ENCODE peak calls at places on chromosomes 16 and 17, in four cellular contexts. One of them, this sample, is unnamed. For H3K4me1, the result is how much of the 10 kb centered on the place peaks cover.

GRCh38 chr16:69833357-69833781 is 71.2 kb downstream of the WWP2 start:
- DNase-seq in CD8-positive, alpha-beta T cell: no peak
- DNase-seq in mammary epithelial cell: no peak
- DNase-seq in Peyer's patch: no peak
- DNase-seq in this sample: no peak

GRCh38 chr16:15807603-15808009 is 49.2 kb downstream of the MYH11 start:
- DNase-seq in CD8-positive, alpha-beta T cell: no peak
- DNase-seq in mammary epithelial cell: no peak
- DNase-seq in Peyer's patch: no peak
- DNase-seq in this sample: no peak

GRCh38 chr17:36869856-36870617 is 67.2 kb upstream of the LHX1 start:
- DNase-seq in CD8-positive, alpha-beta T cell: no peak
- DNase-seq in mammary epithelial cell: peak
- DNase-seq in Peyer's patch: peak
- DNase-seq in this sample: no peak

GRCh38 chr16:85286066-85286712 is 173.9 kb upstream of the CIBAR2 start:
- DNase-seq in CD8-positive, alpha-beta T cell: no peak
- DNase-seq in mammary epithelial cell: peak
- DNase-seq in Peyer's patch: no peak
- DNase-seq in this sample: no peak

GRCh38 chr17:17411692-17412091 is 65.1 kb upstream of the MED9 start:
- DNase-seq in CD8-positive, alpha-beta T cell: no peak
- DNase-seq in mammary epithelial cell: peak
- DNase-seq in Peyer's patch: no peak
- DNase-seq in this sample: peak

GRCh38 chr16:68244481-68244902 is 681 bp upstream of the PLA2G15 start:
- DNase-seq in CD8-positive, alpha-beta T cell: no peak
- DNase-seq in mammary epithelial cell: no peak
- DNase-seq in Peyer's patch: no peak
- DNase-seq in this sample: no peak

GRCh38 chr16:57612494-57612893 is 15.9 kb upstream of the ADGRG1 start:
- DNase-seq in CD8-positive, alpha-beta T cell: no peak
- DNase-seq in mammary epithelial cell: no peak
- DNase-seq in Peyer's patch: peak
- DNase-seq in this sample: no peak

GRCh38 chr17:82631544-82631943 is 16.7 kb downstream of the WDR45B start:
- DNase-seq in CD8-positive, alpha-beta T cell: no peak
- DNase-seq in mammary epithelial cell: no peak
- DNase-seq in Peyer's patch: no peak
- DNase-seq in this sample: no peak

GRCh38 chr17:37710344-37710886 is 34.4 kb downstream of the HNF1B start:
- DNase-seq in CD8-positive, alpha-beta T cell: no peak
- DNase-seq in mammary epithelial cell: no peak
- DNase-seq in Peyer's patch: peak
- DNase-seq in this sample: peak

GRCh38 chr16:50301626-50302471 is 35.5 kb downstream of the ADCY7 start:
- DNase-seq in CD8-positive, alpha-beta T cell: no peak
- DNase-seq in mammary epithelial cell: peak
- DNase-seq in Peyer's patch: peak
- DNase-seq in this sample: no peak

GRCh38 chr16:15765880-15766279 is 90.9 kb downstream of the MYH11 start:
- DNase-seq in CD8-positive, alpha-beta T cell: no peak
- DNase-seq in mammary epithelial cell: peak
- DNase-seq in Peyer's patch: no peak
- DNase-seq in this sample: peak

GRCh38 chr17:10119203-10120112 is 78.9 kb downstream of the GAS7 start:
- DNase-seq in CD8-positive, alpha-beta T cell: no peak
- DNase-seq in mammary epithelial cell: peak
- DNase-seq in Peyer's patch: no peak
- DNase-seq in this sample: peak

GRCh38 chr17:76416899-76417298 is 32.5 kb downstream of the SPHK1 start:
- DNase-seq in CD8-positive, alpha-beta T cell: no peak
- DNase-seq in mammary epithelial cell: no peak
- DNase-seq in Peyer's patch: no peak
- DNase-seq in this sample: no peak

GRCh38 chr17:15776871-15777270 is 44.8 kb downstream of the TBC1D26 start:
- DNase-seq in CD8-positive, alpha-beta T cell: no peak
- DNase-seq in mammary epithelial cell: no peak
- DNase-seq in Peyer's patch: no peak
- DNase-seq in this sample: no peak
- H3K4me1 ChIP-seq in CD8-positive, alpha-beta T cell: under half
- H3K4me1 ChIP-seq in mammary epithelial cell: under half
- H3K4me1 ChIP-seq in Peyer's patch: under half
- H3K4me1 ChIP-seq in this sample: under half

GRCh38 chr16:1301562-1301961 is 7.9 kb upstream of the UBE2I start:
- DNase-seq in CD8-positive, alpha-beta T cell: no peak
- DNase-seq in mammary epithelial cell: no peak
- DNase-seq in Peyer's patch: no peak
- DNase-seq in this sample: no peak
- H3K4me1 ChIP-seq in CD8-positive, alpha-beta T cell: under half
- H3K4me1 ChIP-seq in mammary epithelial cell: under half
- H3K4me1 ChIP-seq in Peyer's patch: under half
- H3K4me1 ChIP-seq in this sample: under half

DNA sequence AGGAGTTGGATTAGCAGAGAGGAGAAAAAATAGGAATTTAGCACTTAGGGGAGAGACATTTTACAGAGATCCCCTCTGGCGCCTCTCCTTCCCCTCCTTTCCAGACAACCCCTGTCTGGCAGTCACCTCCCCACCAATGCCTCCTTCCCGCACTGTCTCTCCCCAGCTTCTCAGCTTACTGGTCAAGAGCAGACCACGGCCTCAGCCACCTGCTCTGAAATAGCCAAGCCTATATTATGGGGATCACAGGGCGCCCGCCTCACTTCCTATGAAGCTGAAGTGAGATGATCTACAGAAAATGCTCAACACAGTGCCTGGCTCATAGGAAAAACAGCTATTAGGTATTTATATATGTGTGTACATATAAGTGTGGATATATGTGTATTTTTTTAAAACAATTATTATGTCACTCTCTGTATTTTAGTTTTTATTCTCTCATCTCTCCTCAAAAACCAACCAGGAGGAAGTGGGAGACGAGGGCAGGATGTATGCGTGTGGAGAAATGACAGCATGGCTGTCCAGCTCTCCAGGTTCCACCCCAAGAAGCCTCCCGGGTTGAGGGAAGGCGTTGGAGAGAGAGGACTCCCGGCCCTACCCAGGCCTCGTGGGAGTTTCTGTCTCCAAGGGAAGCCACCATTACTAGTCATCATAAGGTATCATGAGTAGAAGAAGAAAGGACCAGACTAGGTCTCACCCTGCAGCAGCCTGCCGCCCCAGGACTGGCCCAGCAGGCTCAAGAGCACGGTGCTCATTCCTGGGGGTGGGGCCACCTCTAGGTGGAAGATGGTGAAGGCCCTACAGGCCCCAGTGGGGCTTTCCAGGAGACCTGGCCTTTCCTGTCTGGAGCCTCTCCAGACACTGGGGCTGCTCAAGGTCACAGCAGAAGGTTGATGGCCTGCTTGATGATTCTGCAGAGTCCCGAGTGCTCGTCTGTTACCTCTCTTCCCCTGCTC is 27.2 kb downstream of the MAP3K14 start:
- DNase-seq in CD8-positive, alpha-beta T cell: no peak
- DNase-seq in mammary epithelial cell: no peak
- DNase-seq in Peyer's patch: peak
- DNase-seq in this sample: no peak
- H3K4me1 ChIP-seq in CD8-positive, alpha-beta T cell: under half
- H3K4me1 ChIP-seq in mammary epithelial cell: under half
- H3K4me1 ChIP-seq in Peyer's patch: under half
- H3K4me1 ChIP-seq in this sample: under half

GRCh38 chr17:15659663-15660062 is 24.4 kb downstream of the TRIM16 start:
- DNase-seq in CD8-positive, alpha-beta T cell: no peak
- DNase-seq in mammary epithelial cell: peak
- DNase-seq in Peyer's patch: no peak
- DNase-seq in this sample: peak
- H3K4me1 ChIP-seq in CD8-positive, alpha-beta T cell: under half
- H3K4me1 ChIP-seq in mammary epithelial cell: half or more
- H3K4me1 ChIP-seq in Peyer's patch: under half
- H3K4me1 ChIP-seq in this sample: half or more

GRCh38 chr17:38877130-38877851 is 7.4 kb downstream of the LASP1 start:
- DNase-seq in CD8-positive, alpha-beta T cell: no peak
- DNase-seq in mammary epithelial cell: no peak
- DNase-seq in Peyer's patch: no peak
- DNase-seq in this sample: no peak

GRCh38 chr17:38881600-38882191 is 11.8 kb downstream of the LASP1 start:
- DNase-seq in CD8-positive, alpha-beta T cell: peak
- DNase-seq in mammary epithelial cell: no peak
- DNase-seq in Peyer's patch: no peak
- DNase-seq in this sample: no peak

GRCh38 chr17:38883592-38884526 is 14.0 kb downstream of the LASP1 start:
- DNase-seq in CD8-positive, alpha-beta T cell: no peak
- DNase-seq in mammary epithelial cell: peak
- DNase-seq in Peyer's patch: no peak
- DNase-seq in this sample: no peak

GRCh38 chr17:38875477-38876080 is 5.7 kb downstream of the LASP1 start:
- DNase-seq in CD8-positive, alpha-beta T cell: no peak
- DNase-seq in mammary epithelial cell: no peak
- DNase-seq in Peyer's patch: no peak
- DNase-seq in this sample: no peak

GRCh38 chr17:38879878-38880727 is 10.2 kb downstream of the LASP1 start:
- DNase-seq in CD8-positive, alpha-beta T cell: no peak
- DNase-seq in mammary epithelial cell: peak
- DNase-seq in Peyer's patch: no peak
- DNase-seq in this sample: peak
- H3K4me1 ChIP-seq in CD8-positive, alpha-beta T cell: half or more
- H3K4me1 ChIP-seq in mammary epithelial cell: half or more
- H3K4me1 ChIP-seq in Peyer's patch: half or more
- H3K4me1 ChIP-seq in this sample: under half

GRCh38 chr16:10171225-10171624 is 11.0 kb downstream of the GRIN2A start:
- DNase-seq in CD8-positive, alpha-beta T cell: no peak
- DNase-seq in mammary epithelial cell: no peak
- DNase-seq in Peyer's patch: no peak
- DNase-seq in this sample: peak

GRCh38 chr16:10170016-10170415 is 12.2 kb downstream of the GRIN2A start:
- DNase-seq in CD8-positive, alpha-beta T cell: no peak
- DNase-seq in mammary epithelial cell: no peak
- DNase-seq in Peyer's patch: no peak
- DNase-seq in this sample: no peak

GRCh38 chr16:10169031-10169430 is 13.2 kb downstream of the GRIN2A start:
- DNase-seq in CD8-positive, alpha-beta T cell: no peak
- DNase-seq in mammary epithelial cell: no peak
- DNase-seq in Peyer's patch: no peak
- DNase-seq in this sample: no peak

GRCh38 chr16:10168258-10168657 is 14.0 kb downstream of the GRIN2A start:
- DNase-seq in CD8-positive, alpha-beta T cell: no peak
- DNase-seq in mammary epithelial cell: peak
- DNase-seq in Peyer's patch: no peak
- DNase-seq in this sample: peak

GRCh38 chr16:10172848-10173655 is 9.2 kb downstream of the GRIN2A start:
- DNase-seq in CD8-positive, alpha-beta T cell: no peak
- DNase-seq in mammary epithelial cell: peak
- DNase-seq in Peyer's patch: no peak
- DNase-seq in this sample: peak
- H3K4me1 ChIP-seq in CD8-positive, alpha-beta T cell: under half
- H3K4me1 ChIP-seq in mammary epithelial cell: under half
- H3K4me1 ChIP-seq in Peyer's patch: under half
- H3K4me1 ChIP-seq in this sample: under half

GRCh38 chr16:26627958-26628357 is 438.8 kb upstream of the C16orf82 start:
- DNase-seq in CD8-positive, alpha-beta T cell: no peak
- DNase-seq in mammary epithelial cell: no peak
- DNase-seq in Peyer's patch: no peak
- DNase-seq in this sample: no peak
- H3K4me1 ChIP-seq in CD8-positive, alpha-beta T cell: under half
- H3K4me1 ChIP-seq in mammary epithelial cell: under half
- H3K4me1 ChIP-seq in Peyer's patch: under half
- H3K4me1 ChIP-seq in this sample: under half